ENCODE peak calls at places on chromosomes 12 and 14, in six cellular contexts. One of them, this sample, is unnamed.

GRCh38 chr14:103646189-103646588 is 17.2 kb downstream of the KLC1 start:
- DNase-seq in foreskin fibroblast: no peak
- DNase-seq in naive thymus-derived CD4-positive, alpha-beta T cell: no peak
- DNase-seq in upper lobe of right lung: no peak
- DNase-seq in IMR-90: no peak
- DNase-seq in neural progenitor cell: no peak
- DNase-seq in this sample: no peak

GRCh38 chr14:39376671-39377403 is 55.4 kb downstream of the FBXO33 start:
- DNase-seq in upper lobe of right lung: no peak
- DNase-seq in IMR-90: peak; percentile 40
- DNase-seq in foreskin fibroblast: no peak
- DNase-seq in naive thymus-derived CD4-positive, alpha-beta T cell: no peak
- DNase-seq in neural progenitor cell: no peak
- DNase-seq in this sample: no peak

GRCh38 chr14:105050551-105050897 is 14.7 kb downstream of the GPR132 start:
- DNase-seq in naive thymus-derived CD4-positive, alpha-beta T cell: no peak
- DNase-seq in upper lobe of right lung: peak; percentile 86
- DNase-seq in foreskin fibroblast: no peak
- DNase-seq in IMR-90: peak; percentile 42
- DNase-seq in neural progenitor cell: no peak
- DNase-seq in this sample: no peak

GRCh38 chr14:106174206-106174605 is 647.8 kb downstream of the TMEM121 start:
- DNase-seq in foreskin fibroblast: no peak
- DNase-seq in neural progenitor cell: no peak
- DNase-seq in upper lobe of right lung: no peak
- DNase-seq in naive thymus-derived CD4-positive, alpha-beta T cell: peak; percentile 81
- DNase-seq in IMR-90: no peak
- DNase-seq in this sample: peak; percentile 38

GRCh38 chr12:143964-144649 is 69.8 kb downstream of the SLC6A12 start:
- DNase-seq in foreskin fibroblast: no peak
- DNase-seq in upper lobe of right lung: no peak
- DNase-seq in IMR-90: no peak
- DNase-seq in naive thymus-derived CD4-positive, alpha-beta T cell: no peak
- DNase-seq in neural progenitor cell: peak; percentile 42
- DNase-seq in this sample: no peak

GRCh38 chr14:99181246-99181645 is 90.8 kb downstream of the BCL11B start:
- DNase-seq in naive thymus-derived CD4-positive, alpha-beta T cell: no peak
- DNase-seq in IMR-90: no peak
- DNase-seq in neural progenitor cell: no peak
- DNase-seq in foreskin fibroblast: no peak
- DNase-seq in upper lobe of right lung: no peak
- DNase-seq in this sample: no peak

GRCh38 chr14:103362780-103363179 is 22.4 kb upstream of the MARK3 start:
- DNase-seq in neural progenitor cell: no peak
- DNase-seq in naive thymus-derived CD4-positive, alpha-beta T cell: no peak
- DNase-seq in foreskin fibroblast: no peak
- DNase-seq in upper lobe of right lung: no peak
- DNase-seq in IMR-90: no peak
- DNase-seq in this sample: no peak

GRCh38 chr12:56636118-56636674 is 6.1 kb upstream of the BAZ2A start:
- DNase-seq in upper lobe of right lung: peak; percentile 92
- DNase-seq in naive thymus-derived CD4-positive, alpha-beta T cell: peak; percentile 69
- DNase-seq in foreskin fibroblast: peak; percentile 80
- DNase-seq in IMR-90: peak; percentile 80
- DNase-seq in neural progenitor cell: peak; percentile 79
- DNase-seq in this sample: peak; percentile 77

GRCh38 chr12:57893460-57894353 is 47.2 kb upstream of the CTDSP2 start:
- DNase-seq in foreskin fibroblast: peak; percentile 94
- DNase-seq in IMR-90: peak; percentile 91
- DNase-seq in upper lobe of right lung: peak; percentile 93
- DNase-seq in neural progenitor cell: peak; percentile 47
- DNase-seq in naive thymus-derived CD4-positive, alpha-beta T cell: no peak
- DNase-seq in this sample: no peak

GRCh38 chr12:102376251-102376747 is 104.1 kb downstream of the IGF1 start:
- DNase-seq in foreskin fibroblast: peak; percentile 5
- DNase-seq in neural progenitor cell: no peak
- DNase-seq in naive thymus-derived CD4-positive, alpha-beta T cell: no peak
- DNase-seq in upper lobe of right lung: no peak
- DNase-seq in IMR-90: peak; percentile 48
- DNase-seq in this sample: no peak

GRCh38 chr12:89709994-89710872 is 1.6 kb upstream of the ATP2B1 start:
- DNase-seq in foreskin fibroblast: no peak
- DNase-seq in neural progenitor cell: peak; percentile 77
- DNase-seq in upper lobe of right lung: peak; percentile 86
- DNase-seq in IMR-90: peak; percentile 54
- DNase-seq in naive thymus-derived CD4-positive, alpha-beta T cell: peak; percentile 37
- DNase-seq in this sample: no peak

GRCh38 chr12:95763809-95764253 is 26.7 kb downstream of the NTN4 start:
- DNase-seq in naive thymus-derived CD4-positive, alpha-beta T cell: no peak
- DNase-seq in upper lobe of right lung: no peak
- DNase-seq in IMR-90: peak; percentile 88
- DNase-seq in foreskin fibroblast: peak; percentile 83
- DNase-seq in neural progenitor cell: no peak
- DNase-seq in this sample: no peak

GRCh38 chr12:65879878-65880277 is 55.6 kb downstream of the HMGA2 start:
- DNase-seq in neural progenitor cell: no peak
- DNase-seq in naive thymus-derived CD4-positive, alpha-beta T cell: no peak
- DNase-seq in IMR-90: peak; percentile 88
- DNase-seq in foreskin fibroblast: peak; percentile 74
- DNase-seq in upper lobe of right lung: no peak
- DNase-seq in this sample: no peak

GRCh38 chr14:25953532-25954144 is 644.2 kb downstream of the NOVA1 start:
- DNase-seq in IMR-90: no peak
- DNase-seq in neural progenitor cell: no peak
- DNase-seq in upper lobe of right lung: no peak
- DNase-seq in foreskin fibroblast: peak; percentile 3
- DNase-seq in naive thymus-derived CD4-positive, alpha-beta T cell: no peak
- DNase-seq in this sample: no peak

DNA sequence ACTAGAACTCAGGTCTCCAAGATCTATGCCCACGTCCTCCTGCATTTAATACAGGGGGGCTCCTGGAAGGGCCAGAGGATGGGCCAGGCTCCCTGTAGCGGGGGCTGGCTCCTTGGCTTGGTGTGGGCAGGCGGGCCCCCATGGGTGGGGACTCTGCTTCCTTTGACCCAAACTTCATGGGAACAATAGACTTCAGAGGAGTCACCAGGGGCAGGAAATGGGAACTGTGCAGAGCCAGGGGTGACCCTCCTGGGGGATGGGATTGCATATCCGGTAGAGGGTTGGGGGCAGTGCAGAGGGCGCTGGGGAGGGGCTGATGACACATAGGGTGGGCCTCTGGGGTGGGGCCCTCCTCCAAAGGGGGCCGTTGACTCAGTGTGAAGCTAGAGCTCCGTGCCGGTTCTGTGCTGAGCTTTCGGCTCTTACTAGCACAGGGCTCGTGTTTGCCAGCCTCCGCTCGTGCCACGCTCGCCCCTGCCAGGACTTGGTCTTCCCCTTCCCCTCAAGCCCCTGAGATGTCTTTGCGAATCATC is 4.6 kb downstream of the TEAD4 start:
- DNase-seq in naive thymus-derived CD4-positive, alpha-beta T cell: no peak
- DNase-seq in upper lobe of right lung: no peak
- DNase-seq in neural progenitor cell: no peak
- DNase-seq in foreskin fibroblast: no peak
- DNase-seq in IMR-90: peak; percentile 20
- DNase-seq in this sample: no peak
- H3K4me3 ChIP-seq in naive thymus-derived CD4-positive, alpha-beta T cell: no peak overlapping the region
- H3K4me3 ChIP-seq in upper lobe of right lung: peak overlapping the region; percentile 14
- H3K4me3 ChIP-seq in neural progenitor cell: no peak overlapping the region
- H3K4me3 ChIP-seq in foreskin fibroblast: no peak overlapping the region
- H3K4me3 ChIP-seq in IMR-90: no peak overlapping the region
- H3K4me3 ChIP-seq in this sample: no peak overlapping the region

GRCh38 chr12:113897406-113897805 is 68.7 kb downstream of the RBM19 start:
- DNase-seq in neural progenitor cell: no peak
- DNase-seq in upper lobe of right lung: no peak
- DNase-seq in foreskin fibroblast: no peak
- DNase-seq in naive thymus-derived CD4-positive, alpha-beta T cell: no peak
- DNase-seq in IMR-90: no peak
- DNase-seq in this sample: no peak

GRCh38 chr12:113898466-113898865 is 67.7 kb downstream of the RBM19 start:
- DNase-seq in foreskin fibroblast: no peak
- DNase-seq in naive thymus-derived CD4-positive, alpha-beta T cell: no peak
- DNase-seq in IMR-90: no peak
- DNase-seq in neural progenitor cell: no peak
- DNase-seq in upper lobe of right lung: no peak
- DNase-seq in this sample: no peak

GRCh38 chr12:113900711-113901110 is 65.4 kb downstream of the RBM19 start:
- DNase-seq in foreskin fibroblast: no peak
- DNase-seq in upper lobe of right lung: no peak
- DNase-seq in IMR-90: no peak
- DNase-seq in naive thymus-derived CD4-positive, alpha-beta T cell: no peak
- DNase-seq in neural progenitor cell: no peak
- DNase-seq in this sample: no peak

GRCh38 chr12:113899042-113899843 is 66.9 kb downstream of the RBM19 start:
- DNase-seq in foreskin fibroblast: no peak
- DNase-seq in neural progenitor cell: no peak
- DNase-seq in IMR-90: no peak
- DNase-seq in naive thymus-derived CD4-positive, alpha-beta T cell: no peak
- DNase-seq in upper lobe of right lung: no peak
- DNase-seq in this sample: no peak

GRCh38 chr12:113899844-113900471 is 66.2 kb downstream of the RBM19 start:
- DNase-seq in neural progenitor cell: peak; percentile 71
- DNase-seq in upper lobe of right lung: no peak
- DNase-seq in IMR-90: no peak
- DNase-seq in foreskin fibroblast: no peak
- DNase-seq in naive thymus-derived CD4-positive, alpha-beta T cell: no peak
- DNase-seq in this sample: no peak
- H3K4me3 ChIP-seq in neural progenitor cell: peak overlapping the region; percentile 11
- H3K4me3 ChIP-seq in upper lobe of right lung: no peak overlapping the region
- H3K4me3 ChIP-seq in IMR-90: no peak overlapping the region
- H3K4me3 ChIP-seq in foreskin fibroblast: no peak overlapping the region
- H3K4me3 ChIP-seq in naive thymus-derived CD4-positive, alpha-beta T cell: no peak overlapping the region
- H3K4me3 ChIP-seq in this sample: no peak overlapping the region

GRCh38 chr12:32089156-32089950 is 17.3 kb upstream of the BICD1 start:
- DNase-seq in IMR-90: no peak
- DNase-seq in upper lobe of right lung: no peak
- DNase-seq in neural progenitor cell: peak; percentile 43
- DNase-seq in naive thymus-derived CD4-positive, alpha-beta T cell: no peak
- DNase-seq in foreskin fibroblast: no peak
- DNase-seq in this sample: no peak
- H3K4me3 ChIP-seq in IMR-90: no peak overlapping the region
- H3K4me3 ChIP-seq in upper lobe of right lung: no peak overlapping the region
- H3K4me3 ChIP-seq in neural progenitor cell: no peak overlapping the region
- H3K4me3 ChIP-seq in naive thymus-derived CD4-positive, alpha-beta T cell: no peak overlapping the region
- H3K4me3 ChIP-seq in foreskin fibroblast: no peak overlapping the region
- H3K4me3 ChIP-seq in this sample: no peak overlapping the region

GRCh38 chr12:14767617-14768016 is 35.7 kb downstream of the WBP11 start:
- DNase-seq in upper lobe of right lung: no peak
- DNase-seq in naive thymus-derived CD4-positive, alpha-beta T cell: no peak
- DNase-seq in IMR-90: no peak
- DNase-seq in foreskin fibroblast: no peak
- DNase-seq in neural progenitor cell: no peak
- DNase-seq in this sample: no peak
- H3K4me3 ChIP-seq in upper lobe of right lung: peak overlapping the region; percentile 97
- H3K4me3 ChIP-seq in naive thymus-derived CD4-positive, alpha-beta T cell: no peak overlapping the region
- H3K4me3 ChIP-seq in IMR-90: no peak overlapping the region
- H3K4me3 ChIP-seq in foreskin fibroblast: peak overlapping the region; percentile 8
- H3K4me3 ChIP-seq in neural progenitor cell: peak overlapping the region; percentile 76
- H3K4me3 ChIP-seq in this sample: no peak overlapping the region

DNA sequence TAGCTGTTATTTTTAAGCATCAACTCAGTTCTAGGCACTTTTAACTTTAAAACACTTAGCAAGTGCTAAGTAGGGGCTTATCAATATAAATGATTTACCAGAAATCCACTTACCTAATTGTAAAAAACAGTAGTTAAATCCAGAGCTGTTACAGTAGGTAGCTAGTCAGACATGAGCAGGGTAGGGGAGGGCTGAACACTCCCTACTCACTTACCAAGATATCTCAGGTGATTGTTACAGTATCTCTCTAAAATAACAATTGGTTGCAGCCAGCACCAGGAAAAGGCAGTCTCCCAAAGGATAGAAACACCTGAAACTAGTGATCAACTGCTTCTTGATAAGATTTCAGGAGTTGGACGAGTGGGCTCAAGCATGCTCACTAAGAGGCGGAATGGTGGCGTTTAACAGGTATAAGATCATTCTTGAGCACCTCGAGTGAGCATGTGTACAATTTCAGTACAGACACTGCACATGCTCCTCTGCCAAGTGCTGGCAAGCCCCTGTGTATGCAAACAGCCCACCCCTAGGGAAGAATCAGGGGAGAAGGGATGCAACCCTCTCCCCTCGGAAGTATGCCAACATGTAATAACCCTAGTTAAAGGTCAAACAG is 1113.5 kb upstream of the SEL1L start:
- DNase-seq in naive thymus-derived CD4-positive, alpha-beta T cell: no peak
- DNase-seq in IMR-90: no peak
- DNase-seq in upper lobe of right lung: no peak
- DNase-seq in foreskin fibroblast: no peak
- DNase-seq in neural progenitor cell: no peak
- DNase-seq in this sample: no peak
- H3K4me3 ChIP-seq in naive thymus-derived CD4-positive, alpha-beta T cell: no peak overlapping the region
- H3K4me3 ChIP-seq in IMR-90: no peak overlapping the region
- H3K4me3 ChIP-seq in upper lobe of right lung: no peak overlapping the region
- H3K4me3 ChIP-seq in foreskin fibroblast: no peak overlapping the region
- H3K4me3 ChIP-seq in neural progenitor cell: no peak overlapping the region
- H3K4me3 ChIP-seq in this sample: no peak overlapping the region

GRCh38 chr12:30795410-30795659 is 40.6 kb upstream of the CAPRIN2 start:
- DNase-seq in IMR-90: no peak
- DNase-seq in naive thymus-derived CD4-positive, alpha-beta T cell: no peak
- DNase-seq in upper lobe of right lung: no peak
- DNase-seq in foreskin fibroblast: no peak
- DNase-seq in neural progenitor cell: no peak
- DNase-seq in this sample: no peak
- H3K4me3 ChIP-seq in IMR-90: peak overlapping the region; percentile 61
- H3K4me3 ChIP-seq in naive thymus-derived CD4-positive, alpha-beta T cell: peak overlapping the region; percentile 47
- H3K4me3 ChIP-seq in upper lobe of right lung: peak overlapping the region; percentile 57
- H3K4me3 ChIP-seq in foreskin fibroblast: peak overlapping the region; percentile 68
- H3K4me3 ChIP-seq in neural progenitor cell: peak overlapping the region; percentile 54
- H3K4me3 ChIP-seq in this sample: peak overlapping the region; percentile 43

GRCh38 chr12:54388214-54389138 is 3.9 kb upstream of the ZNF385A start:
- DNase-seq in upper lobe of right lung: no peak
- DNase-seq in naive thymus-derived CD4-positive, alpha-beta T cell: no peak
- DNase-seq in IMR-90: no peak
- DNase-seq in foreskin fibroblast: no peak
- DNase-seq in neural progenitor cell: no peak
- DNase-seq in this sample: no peak

GRCh38 chr12:54390668-54391551 is 6.4 kb upstream of the ZNF385A start:
- DNase-seq in IMR-90: no peak
- DNase-seq in upper lobe of right lung: no peak
- DNase-seq in foreskin fibroblast: no peak
- DNase-seq in naive thymus-derived CD4-positive, alpha-beta T cell: peak; percentile 62
- DNase-seq in neural progenitor cell: peak; percentile 90
- DNase-seq in this sample: peak; percentile 56

GRCh38 chr12:54389536-54390175 is 5.1 kb upstream of the ZNF385A start:
- DNase-seq in neural progenitor cell: no peak
- DNase-seq in naive thymus-derived CD4-positive, alpha-beta T cell: no peak
- DNase-seq in upper lobe of right lung: no peak
- DNase-seq in foreskin fibroblast: no peak
- DNase-seq in IMR-90: no peak
- DNase-seq in this sample: no peak

GRCh38 chr12:54389139-54389508 is 4.6 kb upstream of the ZNF385A start:
- DNase-seq in neural progenitor cell: no peak
- DNase-seq in naive thymus-derived CD4-positive, alpha-beta T cell: no peak
- DNase-seq in IMR-90: no peak
- DNase-seq in upper lobe of right lung: no peak
- DNase-seq in foreskin fibroblast: no peak
- DNase-seq in this sample: no peak

GRCh38 chr12:54390176-54390667 is 5.7 kb upstream of the ZNF385A start:
- DNase-seq in foreskin fibroblast: no peak
- DNase-seq in naive thymus-derived CD4-positive, alpha-beta T cell: no peak
- DNase-seq in IMR-90: no peak
- DNase-seq in upper lobe of right lung: no peak
- DNase-seq in neural progenitor cell: peak; percentile 34
- DNase-seq in this sample: no peak
- H3K4me3 ChIP-seq in foreskin fibroblast: no peak overlapping the region
- H3K4me3 ChIP-seq in naive thymus-derived CD4-positive, alpha-beta T cell: no peak overlapping the region
- H3K4me3 ChIP-seq in IMR-90: no peak overlapping the region
- H3K4me3 ChIP-seq in upper lobe of right lung: no peak overlapping the region
- H3K4me3 ChIP-seq in neural progenitor cell: peak overlapping the region; percentile 78
- H3K4me3 ChIP-seq in this sample: no peak overlapping the region

This sample was measured in effector memory CD4-positive, alpha-beta T cell.